ENCODE peak calls at places on chromosomes 13 and 19, in eight cellular contexts. One of them, this sample, is unnamed.

GRCh38 chr13:114076329-114076761 is 56.1 kb downstream of the RASA3 start:
- DNase-seq in AG04450: no peak
- DNase-seq in ascending aorta: peak; percentile 52
- DNase-seq in psoas muscle: no peak
- DNase-seq in hepatocyte: no peak
- DNase-seq in fibroblast of lung: no peak
- DNase-seq in T-helper 17 cell: no peak
- DNase-seq in H9: no peak
- DNase-seq in this sample: peak; percentile 6

GRCh38 chr19:50829801-50830200 is 3.6 kb downstream of the KLK15 start:
- DNase-seq in psoas muscle: no peak
- DNase-seq in hepatocyte: no peak
- DNase-seq in ascending aorta: no peak
- DNase-seq in fibroblast of lung: no peak
- DNase-seq in H9: no peak
- DNase-seq in T-helper 17 cell: no peak
- DNase-seq in AG04450: no peak
- DNase-seq in this sample: no peak

GRCh38 chr13:50643055-50643454 is 200.4 kb downstream of the DLEU7 start:
- DNase-seq in T-helper 17 cell: no peak
- DNase-seq in hepatocyte: no peak
- DNase-seq in fibroblast of lung: no peak
- DNase-seq in AG04450: no peak
- DNase-seq in H9: no peak
- DNase-seq in ascending aorta: no peak
- DNase-seq in psoas muscle: no peak
- DNase-seq in this sample: no peak

GRCh38 chr13:63190219-63190618 is 1774.6 kb upstream of the PCDH20 start:
- DNase-seq in AG04450: no peak
- DNase-seq in ascending aorta: no peak
- DNase-seq in psoas muscle: no peak
- DNase-seq in T-helper 17 cell: no peak
- DNase-seq in fibroblast of lung: peak; percentile 64
- DNase-seq in hepatocyte: no peak
- DNase-seq in H9: no peak
- DNase-seq in this sample: no peak

GRCh38 chr19:19276851-19277250 is 3.8 kb upstream of the TM6SF2 start:
- DNase-seq in psoas muscle: no peak
- DNase-seq in fibroblast of lung: no peak
- DNase-seq in H9: no peak
- DNase-seq in ascending aorta: no peak
- DNase-seq in T-helper 17 cell: no peak
- DNase-seq in AG04450: no peak
- DNase-seq in hepatocyte: peak; percentile 12
- DNase-seq in this sample: no peak

GRCh38 chr13:106987435-106987800 is 419.5 kb upstream of the ARGLU1 start:
- DNase-seq in T-helper 17 cell: no peak
- DNase-seq in hepatocyte: no peak
- DNase-seq in fibroblast of lung: no peak
- DNase-seq in ascending aorta: no peak
- DNase-seq in psoas muscle: no peak
- DNase-seq in H9: no peak
- DNase-seq in AG04450: no peak
- DNase-seq in this sample: no peak

GRCh38 chr19:34500656-34501120 is 19.1 kb downstream of the WTIP start:
- DNase-seq in H9: no peak
- DNase-seq in ascending aorta: peak; percentile 53
- DNase-seq in psoas muscle: no peak
- DNase-seq in T-helper 17 cell: no peak
- DNase-seq in AG04450: no peak
- DNase-seq in fibroblast of lung: no peak
- DNase-seq in hepatocyte: no peak
- DNase-seq in this sample: no peak

GRCh38 chr19:49497047-49497789 is 984 bp downstream of the RPS11 start:
- DNase-seq in H9: peak; percentile 54
- DNase-seq in ascending aorta: peak; percentile 86
- DNase-seq in hepatocyte: peak; percentile 83
- DNase-seq in fibroblast of lung: peak; percentile 50
- DNase-seq in psoas muscle: peak; percentile 72
- DNase-seq in T-helper 17 cell: peak; percentile 72
- DNase-seq in AG04450: no peak
- DNase-seq in this sample: peak; percentile 63

GRCh38 chr13:113151745-113152707 is 6.4 kb upstream of the PROZ start:
- DNase-seq in hepatocyte: peak; percentile 61
- DNase-seq in ascending aorta: peak; percentile 66
- DNase-seq in psoas muscle: peak; percentile 64
- DNase-seq in T-helper 17 cell: no peak
- DNase-seq in AG04450: peak; percentile 24
- DNase-seq in fibroblast of lung: peak; percentile 69
- DNase-seq in H9: peak; percentile 28
- DNase-seq in this sample: peak; percentile 26

GRCh38 chr19:48698046-48698445 is 2.3 kb downstream of the FUT2 start:
- DNase-seq in ascending aorta: no peak
- DNase-seq in AG04450: no peak
- DNase-seq in hepatocyte: no peak
- DNase-seq in H9: no peak
- DNase-seq in fibroblast of lung: peak; percentile 74
- DNase-seq in psoas muscle: no peak
- DNase-seq in T-helper 17 cell: no peak
- DNase-seq in this sample: no peak

GRCh38 chr13:26024558-26024957 is 27.3 kb downstream of the SHISA2 start:
- DNase-seq in T-helper 17 cell: no peak
- DNase-seq in AG04450: no peak
- DNase-seq in ascending aorta: no peak
- DNase-seq in fibroblast of lung: peak; percentile 63
- DNase-seq in H9: no peak
- DNase-seq in psoas muscle: no peak
- DNase-seq in hepatocyte: no peak
- DNase-seq in this sample: no peak

GRCh38 chr13:98411617-98412310 is 165.1 kb downstream of the STK24 start:
- DNase-seq in T-helper 17 cell: no peak
- DNase-seq in psoas muscle: no peak
- DNase-seq in ascending aorta: peak; percentile 71
- DNase-seq in fibroblast of lung: no peak
- DNase-seq in hepatocyte: no peak
- DNase-seq in H9: no peak
- DNase-seq in AG04450: no peak
- DNase-seq in this sample: peak; percentile 19

GRCh38 chr19:2312819-2313501 is 5.0 kb upstream of the LINGO3 start:
- DNase-seq in ascending aorta: no peak
- DNase-seq in T-helper 17 cell: no peak
- DNase-seq in hepatocyte: no peak
- DNase-seq in H9: peak; percentile 64
- DNase-seq in AG04450: no peak
- DNase-seq in psoas muscle: no peak
- DNase-seq in fibroblast of lung: no peak
- DNase-seq in this sample: no peak

GRCh38 chr19:13428352-13428751 is 77.9 kb downstream of the CACNA1A start:
- DNase-seq in hepatocyte: no peak
- DNase-seq in ascending aorta: no peak
- DNase-seq in H9: peak; percentile 38
- DNase-seq in T-helper 17 cell: no peak
- DNase-seq in AG04450: peak; percentile 3
- DNase-seq in psoas muscle: no peak
- DNase-seq in fibroblast of lung: peak; percentile 18
- DNase-seq in this sample: no peak

GRCh38 chr19:42634409-42635232 is 39.9 kb upstream of the CEACAM8 start:
- DNase-seq in psoas muscle: no peak
- DNase-seq in H9: no peak
- DNase-seq in hepatocyte: no peak
- DNase-seq in AG04450: no peak
- DNase-seq in fibroblast of lung: peak; percentile 6
- DNase-seq in ascending aorta: no peak
- DNase-seq in T-helper 17 cell: no peak
- DNase-seq in this sample: no peak

GRCh38 chr13:51803018-51803417 is 945 bp downstream of the DHRS12 start:
- DNase-seq in ascending aorta: no peak
- DNase-seq in AG04450: no peak
- DNase-seq in psoas muscle: no peak
- DNase-seq in fibroblast of lung: no peak
- DNase-seq in H9: no peak
- DNase-seq in T-helper 17 cell: no peak
- DNase-seq in hepatocyte: no peak
- DNase-seq in this sample: no peak

GRCh38 chr19:46678110-46678732 is 17.2 kb upstream of the DACT3 start:
- DNase-seq in fibroblast of lung: no peak
- DNase-seq in AG04450: no peak
- DNase-seq in hepatocyte: no peak
- DNase-seq in H9: peak; percentile 91
- DNase-seq in ascending aorta: no peak
- DNase-seq in T-helper 17 cell: peak; percentile 56
- DNase-seq in psoas muscle: peak; percentile 55
- DNase-seq in this sample: no peak

GRCh38 chr19:6774821-6775707 is 2.6 kb downstream of the VAV1 start:
- DNase-seq in AG04450: no peak
- DNase-seq in psoas muscle: no peak
- DNase-seq in H9: no peak
- DNase-seq in ascending aorta: no peak
- DNase-seq in fibroblast of lung: no peak
- DNase-seq in hepatocyte: no peak
- DNase-seq in T-helper 17 cell: no peak
- DNase-seq in this sample: no peak

GRCh38 chr13:108575430-108575829 is 54.0 kb upstream of the MYO16 start:
- DNase-seq in T-helper 17 cell: no peak
- DNase-seq in ascending aorta: no peak
- DNase-seq in fibroblast of lung: no peak
- DNase-seq in AG04450: no peak
- DNase-seq in hepatocyte: no peak
- DNase-seq in psoas muscle: no peak
- DNase-seq in H9: no peak
- DNase-seq in this sample: no peak
- H3K9me3 ChIP-seq in T-helper 17 cell: peaks cover 2% of the 10 kb centered on the region
- H3K9me3 ChIP-seq in ascending aorta: no peaks in the 10 kb centered on the region
- H3K9me3 ChIP-seq in fibroblast of lung: no peaks in the 10 kb centered on the region
- H3K9me3 ChIP-seq in AG04450: no peaks in the 10 kb centered on the region
- H3K9me3 ChIP-seq in hepatocyte: no peaks in the 10 kb centered on the region
- H3K9me3 ChIP-seq in psoas muscle: no peaks in the 10 kb centered on the region
- H3K9me3 ChIP-seq in H9: no peaks in the 10 kb centered on the region
- H3K9me3 ChIP-seq in this sample: no peaks in the 10 kb centered on the region

DNA sequence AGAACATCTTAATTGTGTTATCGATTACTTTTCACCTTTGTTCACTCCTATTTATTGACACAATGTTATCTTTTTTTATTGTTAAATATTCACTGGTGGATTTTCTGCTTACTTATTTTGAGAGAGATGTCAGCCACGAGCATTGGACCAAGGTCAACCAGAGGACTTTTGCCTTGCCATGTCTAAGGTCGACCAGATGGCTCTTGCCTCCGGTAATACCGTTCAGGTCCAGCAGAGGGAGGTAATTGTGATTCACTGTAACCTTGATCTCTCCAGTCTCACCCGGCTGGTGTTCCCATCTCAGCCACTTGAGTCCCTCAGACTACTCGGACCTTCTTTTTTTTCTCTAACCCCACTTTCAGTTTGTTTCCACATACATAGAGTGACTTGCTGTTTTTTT is 1438.1 kb downstream of the UQCRFS1 start:
- DNase-seq in ascending aorta: no peak
- DNase-seq in hepatocyte: no peak
- DNase-seq in AG04450: no peak
- DNase-seq in T-helper 17 cell: no peak
- DNase-seq in fibroblast of lung: no peak
- DNase-seq in H9: peak; percentile 36
- DNase-seq in psoas muscle: no peak
- DNase-seq in this sample: no peak
- H3K9me3 ChIP-seq in ascending aorta: peaks cover 47% of the 10 kb centered on the region
- H3K9me3 ChIP-seq in hepatocyte: peaks cover 8% of the 10 kb centered on the region
- H3K9me3 ChIP-seq in AG04450: peaks cover 33% of the 10 kb centered on the region
- H3K9me3 ChIP-seq in T-helper 17 cell: peaks cover 4% of the 10 kb centered on the region
- H3K9me3 ChIP-seq in fibroblast of lung: no peaks in the 10 kb centered on the region
- H3K9me3 ChIP-seq in H9: peaks cover 38% of the 10 kb centered on the region
- H3K9me3 ChIP-seq in psoas muscle: no peaks in the 10 kb centered on the region
- H3K9me3 ChIP-seq in this sample: no peaks in the 10 kb centered on the region

GRCh38 chr19:54551293-54551692 is 22.3 kb upstream of the LILRA2 start:
- DNase-seq in hepatocyte: no peak
- DNase-seq in psoas muscle: no peak
- DNase-seq in T-helper 17 cell: no peak
- DNase-seq in fibroblast of lung: no peak
- DNase-seq in ascending aorta: no peak
- DNase-seq in AG04450: no peak
- DNase-seq in H9: no peak
- DNase-seq in this sample: no peak
- H3K9me3 ChIP-seq in hepatocyte: no peaks in the 10 kb centered on the region
- H3K9me3 ChIP-seq in psoas muscle: no peaks in the 10 kb centered on the region
- H3K9me3 ChIP-seq in T-helper 17 cell: no peaks in the 10 kb centered on the region
- H3K9me3 ChIP-seq in fibroblast of lung: peaks cover 3% of the 10 kb centered on the region
- H3K9me3 ChIP-seq in ascending aorta: no peaks in the 10 kb centered on the region
- H3K9me3 ChIP-seq in AG04450: peaks cover 60% of the 10 kb centered on the region
- H3K9me3 ChIP-seq in H9: peaks cover 81% of the 10 kb centered on the region
- H3K9me3 ChIP-seq in this sample: no peaks in the 10 kb centered on the region

DNA sequence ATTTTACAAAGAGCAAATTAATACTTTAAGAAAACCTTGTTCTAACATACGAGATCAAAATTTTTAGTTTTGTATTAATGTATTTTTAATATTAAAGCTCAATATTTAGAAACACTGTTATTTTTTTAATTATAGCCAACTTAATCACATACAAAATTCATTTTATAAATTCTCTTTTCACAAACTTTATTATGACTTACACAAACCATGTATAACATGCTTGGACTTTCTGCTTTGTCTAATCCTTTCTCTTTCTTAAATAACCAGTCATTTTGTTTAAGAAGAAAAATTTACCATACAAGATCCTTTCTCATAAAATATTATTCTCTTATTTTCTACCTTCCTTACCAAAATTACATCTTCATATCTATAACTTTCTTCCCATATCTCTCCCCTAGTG is 62.2 kb downstream of the CYSLTR2 start:
- DNase-seq in psoas muscle: no peak
- DNase-seq in H9: no peak
- DNase-seq in T-helper 17 cell: no peak
- DNase-seq in hepatocyte: no peak
- DNase-seq in AG04450: no peak
- DNase-seq in ascending aorta: no peak
- DNase-seq in fibroblast of lung: no peak
- DNase-seq in this sample: no peak
- H3K9me3 ChIP-seq in psoas muscle: peaks cover 8% of the 10 kb centered on the region
- H3K9me3 ChIP-seq in H9: peaks cover 12% of the 10 kb centered on the region
- H3K9me3 ChIP-seq in T-helper 17 cell: no peaks in the 10 kb centered on the region
- H3K9me3 ChIP-seq in hepatocyte: peaks cover 7% of the 10 kb centered on the region
- H3K9me3 ChIP-seq in AG04450: peaks cover 2% of the 10 kb centered on the region
- H3K9me3 ChIP-seq in ascending aorta: peaks cover 7% of the 10 kb centered on the region
- H3K9me3 ChIP-seq in fibroblast of lung: no peaks in the 10 kb centered on the region
- H3K9me3 ChIP-seq in this sample: no peaks in the 10 kb centered on the region

DNA sequence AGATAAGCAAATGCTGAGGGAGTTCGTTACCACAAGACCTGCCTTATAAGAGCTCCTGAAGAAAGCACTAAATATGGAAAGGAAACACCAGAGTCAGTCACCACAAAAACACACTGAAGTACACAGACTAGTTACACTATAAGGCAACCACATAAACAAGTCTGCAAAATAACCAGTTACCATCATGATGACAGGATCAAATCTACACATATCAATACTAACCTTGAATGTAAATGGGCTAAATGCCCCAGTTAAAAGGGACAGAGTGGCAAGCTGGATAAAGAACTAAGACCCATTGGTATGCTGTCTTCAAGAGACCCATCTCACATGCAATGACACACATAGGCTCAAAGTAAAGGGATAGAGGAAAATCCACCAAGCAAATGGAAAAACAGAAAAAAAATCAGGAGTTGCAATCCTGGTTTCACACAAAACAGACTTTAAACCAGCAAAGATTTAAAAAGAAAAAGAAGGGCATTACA is 26.6 kb downstream of the CCDC122 start:
- DNase-seq in H9: no peak
- DNase-seq in ascending aorta: no peak
- DNase-seq in psoas muscle: no peak
- DNase-seq in fibroblast of lung: no peak
- DNase-seq in T-helper 17 cell: no peak
- DNase-seq in hepatocyte: no peak
- DNase-seq in AG04450: no peak
- DNase-seq in this sample: no peak
- H3K9me3 ChIP-seq in H9: peaks cover 5% of the 10 kb centered on the region
- H3K9me3 ChIP-seq in ascending aorta: peaks cover 9% of the 10 kb centered on the region
- H3K9me3 ChIP-seq in psoas muscle: peaks cover 27% of the 10 kb centered on the region
- H3K9me3 ChIP-seq in fibroblast of lung: no peaks in the 10 kb centered on the region
- H3K9me3 ChIP-seq in T-helper 17 cell: peaks cover 10% of the 10 kb centered on the region
- H3K9me3 ChIP-seq in hepatocyte: peaks cover 27% of the 10 kb centered on the region
- H3K9me3 ChIP-seq in AG04450: peaks cover 5% of the 10 kb centered on the region
- H3K9me3 ChIP-seq in this sample: no peaks in the 10 kb centered on the region